ENCODE peak calls at places on chromosomes 3 and 15, in five cellular contexts. G, H, K, J and R are unnamed samples.

GRCh38 chr3:111803123-111803593 is 55.9 kb upstream of the PHLDB2 start:
- DNase-seq in G (peak; percentile 90), H (peak; percentile 97), K (peak; percentile 41), J (peak; percentile 76), R (peak; percentile 27)

GRCh38 chr3:22861426-22861825 is 341.7 kb upstream of the UBE2E2 start:
- DNase-seq in G (no peak), H (no peak), K (no peak), J (no peak), R (no peak)

GRCh38 chr15:61879219-61879618 is 181.0 kb downstream of the VPS13C start:
- DNase-seq in G (no peak), H (no peak), K (no peak), J (no peak), R (peak; percentile 70)

GRCh38 chr15:84910928-84911623 is 26.6 kb downstream of the SLC28A1 start:
- DNase-seq in G (no peak), H (no peak), K (no peak), J (no peak), R (no peak)

GRCh38 chr15:90903733-90904536 is 833 bp downstream of the MAN2A2 start:
- DNase-seq in G (no peak), H (no peak), K (no peak), J (no peak), R (no peak)

GRCh38 chr3:120572027-120572426 is 24.1 kb upstream of the NDUFB4 start:
- DNase-seq in G (no peak), H (no peak), K (no peak), J (no peak), R (no peak)

GRCh38 chr3:13115991-13116390 is 42.8 kb upstream of the IQSEC1 start:
- DNase-seq in G (peak; percentile 24), H (no peak), K (no peak), J (no peak), R (peak; percentile 9)

GRCh38 chr3:458614-459375 is 262.2 kb downstream of the CHL1 start:
- DNase-seq in G (no peak), H (no peak), K (no peak), J (no peak), R (no peak)

GRCh38 chr3:150177673-150178378 is 207.1 kb upstream of the PFN2 start:
- DNase-seq in G (no peak), H (peak; percentile 84), K (no peak), J (no peak), R (no peak)

GRCh38 chr3:82353281-82354171 is 592.1 kb upstream of the GBE1 start:
- DNase-seq in G (no peak), H (no peak), K (peak; percentile 59), J (no peak), R (no peak)

GRCh38 chr15:33074942-33075341 is 119.6 kb downstream of the FMN1 start:
- DNase-seq in G (no peak), H (no peak), K (no peak), J (no peak), R (no peak)

GRCh38 chr3:29240248-29240647 is 40.6 kb upstream of the RBMS3 start:
- DNase-seq in G (no peak), H (peak; percentile 66), K (no peak), J (no peak), R (no peak)

GRCh38 chr3:171261487-171261886 is 198.7 kb downstream of the TNIK start:
- DNase-seq in G (no peak), H (peak; percentile 24), K (no peak), J (peak; percentile 69), R (peak; percentile 55)

GRCh38 chr15:64911317-64912186 is at the start of gene ANKDD1A:
- DNase-seq in G (peak; percentile 85), H (peak; percentile 27), K (peak; percentile 79), J (peak; percentile 26), R (peak; percentile 70)

GRCh38 chr3:169636928-169637327 is 26.6 kb downstream of the MECOM start:
- DNase-seq in G (no peak), H (no peak), K (no peak), J (no peak), R (no peak)

GRCh38 chr3:24222165-24222805 is 272.4 kb downstream of the THRB start:
- DNase-seq in G (no peak), H (no peak), K (no peak), J (no peak), R (no peak)

GRCh38 chr3:30502742-30503073 is 103.7 kb upstream of the TGFBR2 start:
- DNase-seq in G (no peak), H (peak; percentile 76), K (no peak), J (no peak), R (no peak)

GRCh38 chr3:150372320-150373118 is 35.6 kb upstream of the TSC22D2 start:
- DNase-seq in G (no peak), H (peak; percentile 50), K (no peak), J (no peak), R (no peak)

GRCh38 chr15:44193651-44194396 is 1.2 kb downstream of the FRMD5 start:
- DNase-seq in G (no peak), H (peak; percentile 55), K (no peak), J (no peak), R (no peak)

GRCh38 chr15:70447511-70447910 is 315.8 kb downstream of the UACA start:
- DNase-seq in G (no peak), H (no peak), K (no peak), J (no peak), R (no peak)
- H3K27ac ChIP-seq in G (no peak overlapping the region), H (no peak overlapping the region), K (no peak overlapping the region), J (no peak overlapping the region), R (peak overlapping the region; percentile 28)

DNA sequence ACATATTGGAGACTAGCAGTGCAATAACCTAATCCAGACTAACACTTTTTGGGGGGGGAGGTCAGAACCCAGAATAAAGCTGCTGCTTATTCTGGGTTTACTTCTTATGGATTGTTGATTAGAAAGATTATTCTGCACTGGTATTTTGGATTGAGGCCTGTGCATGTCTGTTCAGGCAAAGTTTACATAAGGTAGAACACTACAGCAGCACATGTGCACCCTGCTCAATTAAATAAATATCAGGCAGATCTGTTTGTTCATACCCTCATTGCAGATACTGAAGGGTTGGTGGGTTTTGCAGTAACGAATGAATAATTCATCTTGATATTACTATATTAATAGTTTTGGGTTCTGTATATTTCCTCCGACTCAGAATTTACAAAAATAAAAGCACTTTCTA is 19.1 kb downstream of the ARIH1 start:
- DNase-seq in G (no peak), H (no peak), K (no peak), J (no peak), R (no peak)
- H3K4me1 ChIP-seq in G (no peaks in the 10 kb centered on the region), H (peaks cover 9% of the 10 kb centered on the region), K (peaks cover 11% of the 10 kb centered on the region), J (no peaks in the 10 kb centered on the region), R (peaks cover 21% of the 10 kb centered on the region)

DNA sequence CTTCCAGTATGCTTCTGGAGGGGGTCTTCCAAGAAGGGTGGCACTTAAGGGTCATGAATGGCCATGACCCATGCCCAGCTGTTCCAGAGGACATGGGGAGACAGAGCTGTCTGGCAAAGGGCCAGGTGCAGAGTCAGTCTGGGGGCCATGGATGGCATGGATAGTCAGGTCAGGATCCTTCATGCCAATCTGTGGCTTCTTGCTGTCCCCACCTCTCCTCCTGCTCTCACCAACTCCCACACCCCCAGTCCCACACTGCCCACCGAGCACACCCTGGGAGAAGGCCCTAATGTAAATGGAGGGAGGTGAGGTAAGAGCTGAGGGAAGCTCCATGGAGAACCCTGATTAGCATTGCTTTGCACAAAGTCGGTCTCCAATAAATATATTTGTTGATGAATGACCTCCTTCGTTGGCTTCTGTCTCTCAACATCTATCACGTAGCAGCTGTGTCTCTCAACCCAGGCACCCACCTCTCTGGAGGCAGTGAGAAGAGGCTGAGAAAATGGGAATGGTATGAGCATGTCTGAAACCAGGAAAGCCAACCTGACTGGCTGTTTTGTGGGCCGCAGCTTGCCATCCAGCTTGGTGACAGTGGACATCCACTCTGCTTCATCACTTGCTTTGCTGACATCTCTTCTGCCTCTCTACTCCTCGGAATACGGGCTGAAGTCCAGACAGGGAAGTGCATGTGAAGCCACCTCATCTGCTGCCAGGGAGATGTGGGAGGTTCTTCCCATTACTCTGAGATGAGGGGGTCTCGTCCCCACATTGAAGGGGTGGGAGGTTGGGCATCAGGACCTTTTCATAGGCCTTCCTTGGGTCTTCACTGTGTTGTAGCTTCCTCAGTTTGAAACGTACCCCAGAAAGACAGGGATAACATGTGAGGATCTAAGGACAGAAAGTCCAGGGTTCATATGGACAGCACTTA is 37.7 kb upstream of the RAB6B start:
- DNase-seq in G (no peak), H (no peak), K (no peak), J (no peak), R (peak; percentile 40)
- TF ChIP-seq POLR2A in G (no peak), H (no peak), K (no peak), J (no peak), R (no peak)

GRCh38 chr3:188950832-188951489 is 220.8 kb upstream of the TPRG1 start:
- DNase-seq in G (peak; percentile 94), H (peak; percentile 99), K (peak; percentile 87), J (peak; percentile 60), R (peak; percentile 84)

GRCh38 chr3:188956839-188957489 is 214.8 kb upstream of the TPRG1 start:
- DNase-seq in G (no peak), H (peak; percentile 78), K (no peak), J (peak; percentile 60), R (no peak)

GRCh38 chr3:188955919-188956318 is 215.9 kb upstream of the TPRG1 start:
- DNase-seq in G (no peak), H (peak; percentile 78), K (no peak), J (no peak), R (no peak)

GRCh38 chr3:188959013-188959412 is 212.8 kb upstream of the TPRG1 start:
- DNase-seq in G (no peak), H (no peak), K (no peak), J (no peak), R (no peak)

GRCh38 chr3:188954590-188955208 is 217.1 kb upstream of the TPRG1 start:
- DNase-seq in G (peak; percentile 94), H (peak; percentile 88), K (peak; percentile 85), J (peak; percentile 79), R (peak; percentile 75)
- H3K27ac ChIP-seq in G (peak overlapping the region; percentile 27), H (no peak overlapping the region), K (no peak overlapping the region), J (no peak overlapping the region), R (no peak overlapping the region)